ENCODE peak calls at places on chromosomes 2 and 18, in six cellular contexts. One of them, this sample, is unnamed.

GRCh38 chr2:181685150-181685688 is 4.9 kb upstream of the NEUROD1 start:
- DNase-seq in HCT116: no peak
- DNase-seq in PC-3: no peak
- DNase-seq in hepatocyte: peak; percentile 36
- DNase-seq in MM.1S: no peak
- DNase-seq in GM23248: peak; percentile 50
- DNase-seq in this sample: peak; percentile 83

GRCh38 chr2:171181067-171182049 is 20.7 kb upstream of the TLK1 start:
- DNase-seq in GM23248: no peak
- DNase-seq in hepatocyte: no peak
- DNase-seq in PC-3: no peak
- DNase-seq in HCT116: no peak
- DNase-seq in MM.1S: no peak
- DNase-seq in this sample: peak; percentile 40

GRCh38 chr2:212237350-212238095 is 301.1 kb downstream of the ERBB4 start:
- DNase-seq in hepatocyte: peak; percentile 17
- DNase-seq in PC-3: no peak
- DNase-seq in GM23248: no peak
- DNase-seq in HCT116: no peak
- DNase-seq in MM.1S: no peak
- DNase-seq in this sample: peak; percentile 72

GRCh38 chr2:186603208-186603765 is 13.4 kb downstream of the ITGAV start:
- DNase-seq in hepatocyte: no peak
- DNase-seq in MM.1S: no peak
- DNase-seq in HCT116: no peak
- DNase-seq in GM23248: peak; percentile 30
- DNase-seq in PC-3: no peak
- DNase-seq in this sample: no peak

GRCh38 chr2:9668686-9669338 is 38.0 kb upstream of the YWHAQ start:
- DNase-seq in HCT116: no peak
- DNase-seq in MM.1S: no peak
- DNase-seq in hepatocyte: no peak
- DNase-seq in PC-3: no peak
- DNase-seq in GM23248: peak; percentile 36
- DNase-seq in this sample: no peak

GRCh38 chr2:62270728-62271127 is 74.8 kb downstream of the B3GNT2 start:
- DNase-seq in hepatocyte: peak; percentile 55
- DNase-seq in MM.1S: no peak
- DNase-seq in GM23248: no peak
- DNase-seq in HCT116: no peak
- DNase-seq in PC-3: no peak
- DNase-seq in this sample: no peak

GRCh38 chr2:223121317-223121716 is 69.3 kb downstream of the KCNE4 start:
- DNase-seq in MM.1S: no peak
- DNase-seq in PC-3: no peak
- DNase-seq in HCT116: no peak
- DNase-seq in hepatocyte: no peak
- DNase-seq in GM23248: no peak
- DNase-seq in this sample: no peak

GRCh38 chr18:48942554-48943261 is 8.1 kb downstream of the SMAD7 start:
- DNase-seq in MM.1S: peak; percentile 44
- DNase-seq in GM23248: peak; percentile 97
- DNase-seq in PC-3: peak; percentile 83
- DNase-seq in hepatocyte: peak; percentile 86
- DNase-seq in HCT116: peak; percentile 91
- DNase-seq in this sample: no peak

GRCh38 chr2:205692095-205692494 is 9.8 kb downstream of the NRP2 start:
- DNase-seq in GM23248: peak; percentile 47
- DNase-seq in HCT116: no peak
- DNase-seq in MM.1S: no peak
- DNase-seq in PC-3: peak; percentile 17
- DNase-seq in hepatocyte: no peak
- DNase-seq in this sample: no peak

GRCh38 chr18:21099442-21099841 is 12.2 kb downstream of the ROCK1 start:
- DNase-seq in HCT116: no peak
- DNase-seq in GM23248: no peak
- DNase-seq in hepatocyte: no peak
- DNase-seq in MM.1S: no peak
- DNase-seq in PC-3: no peak
- DNase-seq in this sample: no peak

GRCh38 chr18:10353791-10354190 is 100.6 kb upstream of the APCDD1 start:
- DNase-seq in HCT116: no peak
- DNase-seq in PC-3: peak; percentile 13
- DNase-seq in GM23248: peak; percentile 82
- DNase-seq in MM.1S: no peak
- DNase-seq in hepatocyte: peak; percentile 58
- DNase-seq in this sample: no peak

DNA sequence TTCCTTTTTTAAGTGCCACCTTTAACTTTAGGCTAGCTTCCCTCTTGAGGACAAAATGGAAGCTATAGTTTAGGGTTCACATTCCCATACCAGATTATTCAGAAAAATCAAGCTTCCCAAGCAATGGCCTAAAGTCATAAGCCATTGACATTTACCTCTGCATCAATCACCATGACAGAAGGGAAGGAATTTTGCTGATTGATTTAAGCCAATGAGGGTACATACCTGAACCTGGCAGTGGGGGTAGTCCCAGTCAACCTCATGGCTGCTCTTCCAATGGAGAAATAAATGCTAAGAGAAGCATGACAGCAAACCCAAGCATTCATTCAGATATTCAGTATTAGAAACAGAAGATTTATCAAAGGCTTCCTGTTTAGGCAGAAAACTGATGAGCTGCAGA is 128.4 kb upstream of the CREB1 start:
- DNase-seq in PC-3: no peak
- DNase-seq in hepatocyte: no peak
- DNase-seq in MM.1S: no peak
- DNase-seq in GM23248: no peak
- DNase-seq in HCT116: no peak
- DNase-seq in this sample: no peak
- H3K9me2 ChIP-seq in PC-3: no peaks in the 10 kb centered on the region
- H3K9me2 ChIP-seq in hepatocyte: no peaks in the 10 kb centered on the region
- H3K9me2 ChIP-seq in MM.1S: no peaks in the 10 kb centered on the region
- H3K9me2 ChIP-seq in GM23248: no peaks in the 10 kb centered on the region
- H3K9me2 ChIP-seq in HCT116: no peaks in the 10 kb centered on the region
- H3K9me2 ChIP-seq in this sample: peaks cover 23% of the 10 kb centered on the region

GRCh38 chr2:149487189-149487588 is 100.4 kb downstream of the MMADHC start:
- DNase-seq in HCT116: no peak
- DNase-seq in PC-3: peak; percentile 6
- DNase-seq in hepatocyte: no peak
- DNase-seq in MM.1S: no peak
- DNase-seq in GM23248: peak; percentile 10
- DNase-seq in this sample: no peak

GRCh38 chr2:149489452-149489851 is 98.1 kb downstream of the MMADHC start:
- DNase-seq in GM23248: no peak
- DNase-seq in hepatocyte: no peak
- DNase-seq in PC-3: no peak
- DNase-seq in MM.1S: no peak
- DNase-seq in HCT116: no peak
- DNase-seq in this sample: peak; percentile 54

GRCh38 chr2:149483004-149483605 is 104.5 kb downstream of the MMADHC start:
- DNase-seq in MM.1S: no peak
- DNase-seq in PC-3: peak; percentile 21
- DNase-seq in hepatocyte: no peak
- DNase-seq in GM23248: peak; percentile 23
- DNase-seq in HCT116: no peak
- DNase-seq in this sample: no peak

GRCh38 chr2:149488719-149489440 is 98.7 kb downstream of the MMADHC start:
- DNase-seq in GM23248: no peak
- DNase-seq in hepatocyte: no peak
- DNase-seq in PC-3: no peak
- DNase-seq in MM.1S: no peak
- DNase-seq in HCT116: no peak
- DNase-seq in this sample: no peak

DNA sequence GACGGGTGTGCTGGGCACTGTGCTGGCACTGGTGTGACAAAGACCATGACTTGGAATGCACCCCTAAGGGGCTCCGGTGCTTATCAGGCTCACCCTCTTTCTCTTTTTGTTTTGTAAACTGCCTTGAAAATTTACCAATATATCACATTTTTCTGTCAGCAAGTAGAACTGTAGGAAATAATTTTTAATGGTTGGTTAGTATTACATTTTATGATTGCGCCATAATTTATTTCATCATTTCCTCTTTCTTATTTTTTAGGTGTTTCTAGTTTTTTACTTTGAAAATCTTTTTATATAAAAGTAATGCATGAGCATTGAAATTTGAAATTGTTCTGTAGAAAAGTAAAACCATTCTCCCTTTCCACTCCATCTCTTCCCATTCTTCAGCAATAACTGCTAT is 100.9 kb downstream of the MMADHC start:
- DNase-seq in PC-3: no peak
- DNase-seq in GM23248: no peak
- DNase-seq in MM.1S: no peak
- DNase-seq in HCT116: no peak
- DNase-seq in hepatocyte: no peak
- DNase-seq in this sample: no peak
- H3K9me2 ChIP-seq in PC-3: no peaks in the 10 kb centered on the region
- H3K9me2 ChIP-seq in GM23248: no peaks in the 10 kb centered on the region
- H3K9me2 ChIP-seq in MM.1S: no peaks in the 10 kb centered on the region
- H3K9me2 ChIP-seq in HCT116: no peaks in the 10 kb centered on the region
- H3K9me2 ChIP-seq in hepatocyte: no peaks in the 10 kb centered on the region
- H3K9me2 ChIP-seq in this sample: no peaks in the 10 kb centered on the region

GRCh38 chr2:195404650-195405049 is 252.4 kb upstream of the SLC39A10 start:
- DNase-seq in hepatocyte: no peak
- DNase-seq in GM23248: no peak
- DNase-seq in HCT116: no peak
- DNase-seq in PC-3: no peak
- DNase-seq in MM.1S: no peak
- DNase-seq in this sample: peak; percentile 21
- H3K9me2 ChIP-seq in hepatocyte: no peaks in the 10 kb centered on the region
- H3K9me2 ChIP-seq in GM23248: no peaks in the 10 kb centered on the region
- H3K9me2 ChIP-seq in HCT116: no peaks in the 10 kb centered on the region
- H3K9me2 ChIP-seq in PC-3: no peaks in the 10 kb centered on the region
- H3K9me2 ChIP-seq in MM.1S: no peaks in the 10 kb centered on the region
- H3K9me2 ChIP-seq in this sample: no peaks in the 10 kb centered on the region

GRCh38 chr2:110871637-110872036 is 139.3 kb downstream of the ACOXL start:
- DNase-seq in HCT116: no peak
- DNase-seq in GM23248: no peak
- DNase-seq in MM.1S: no peak
- DNase-seq in PC-3: no peak
- DNase-seq in hepatocyte: no peak
- DNase-seq in this sample: no peak

GRCh38 chr2:110872521-110872920 is 140.1 kb downstream of the ACOXL start:
- DNase-seq in MM.1S: peak; percentile 24
- DNase-seq in hepatocyte: no peak
- DNase-seq in HCT116: no peak
- DNase-seq in GM23248: no peak
- DNase-seq in PC-3: no peak
- DNase-seq in this sample: no peak

GRCh38 chr2:110868971-110869370 is 136.6 kb downstream of the ACOXL start:
- DNase-seq in hepatocyte: no peak
- DNase-seq in PC-3: peak; percentile 27
- DNase-seq in HCT116: no peak
- DNase-seq in GM23248: no peak
- DNase-seq in MM.1S: no peak
- DNase-seq in this sample: no peak

GRCh38 chr2:110869472-110870446 is 137.4 kb downstream of the ACOXL start:
- DNase-seq in GM23248: peak; percentile 12
- DNase-seq in PC-3: peak; percentile 90
- DNase-seq in hepatocyte: no peak
- DNase-seq in HCT116: peak; percentile 27
- DNase-seq in MM.1S: no peak
- DNase-seq in this sample: no peak

GRCh38 chr2:110870545-110870944 is 138.2 kb downstream of the ACOXL start:
- DNase-seq in GM23248: no peak
- DNase-seq in HCT116: no peak
- DNase-seq in MM.1S: no peak
- DNase-seq in PC-3: no peak
- DNase-seq in hepatocyte: no peak
- DNase-seq in this sample: no peak
- H3K9me2 ChIP-seq in GM23248: no peaks in the 10 kb centered on the region
- H3K9me2 ChIP-seq in HCT116: no peaks in the 10 kb centered on the region
- H3K9me2 ChIP-seq in MM.1S: no peaks in the 10 kb centered on the region
- H3K9me2 ChIP-seq in PC-3: no peaks in the 10 kb centered on the region
- H3K9me2 ChIP-seq in hepatocyte: no peaks in the 10 kb centered on the region
- H3K9me2 ChIP-seq in this sample: no peaks in the 10 kb centered on the region

DNA sequence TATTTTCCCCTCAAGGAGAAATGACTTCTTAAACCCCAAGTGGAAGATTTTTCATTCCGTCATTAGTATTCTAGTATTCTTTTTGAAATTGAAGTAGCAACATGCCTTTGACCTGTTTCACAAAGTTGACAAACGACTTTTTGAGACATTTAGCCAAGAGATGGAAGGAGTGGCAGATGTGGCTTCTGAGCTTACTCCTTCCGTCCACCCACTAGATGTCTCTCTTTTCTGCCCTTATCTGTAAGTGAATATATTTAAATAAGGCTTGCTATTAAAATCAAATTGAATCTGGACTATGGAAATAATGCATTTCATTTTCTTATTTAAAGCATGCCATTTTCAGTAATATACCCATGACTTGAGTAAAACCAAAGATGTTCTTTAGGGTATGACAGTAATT is 74.1 kb downstream of the ACTR3 start:
- DNase-seq in HCT116: no peak
- DNase-seq in PC-3: peak; percentile 12
- DNase-seq in hepatocyte: no peak
- DNase-seq in MM.1S: no peak
- DNase-seq in GM23248: no peak
- DNase-seq in this sample: no peak
- H3K9me2 ChIP-seq in HCT116: no peaks in the 10 kb centered on the region
- H3K9me2 ChIP-seq in PC-3: no peaks in the 10 kb centered on the region
- H3K9me2 ChIP-seq in hepatocyte: no peaks in the 10 kb centered on the region
- H3K9me2 ChIP-seq in MM.1S: no peaks in the 10 kb centered on the region
- H3K9me2 ChIP-seq in GM23248: no peaks in the 10 kb centered on the region
- H3K9me2 ChIP-seq in this sample: no peaks in the 10 kb centered on the region

DNA sequence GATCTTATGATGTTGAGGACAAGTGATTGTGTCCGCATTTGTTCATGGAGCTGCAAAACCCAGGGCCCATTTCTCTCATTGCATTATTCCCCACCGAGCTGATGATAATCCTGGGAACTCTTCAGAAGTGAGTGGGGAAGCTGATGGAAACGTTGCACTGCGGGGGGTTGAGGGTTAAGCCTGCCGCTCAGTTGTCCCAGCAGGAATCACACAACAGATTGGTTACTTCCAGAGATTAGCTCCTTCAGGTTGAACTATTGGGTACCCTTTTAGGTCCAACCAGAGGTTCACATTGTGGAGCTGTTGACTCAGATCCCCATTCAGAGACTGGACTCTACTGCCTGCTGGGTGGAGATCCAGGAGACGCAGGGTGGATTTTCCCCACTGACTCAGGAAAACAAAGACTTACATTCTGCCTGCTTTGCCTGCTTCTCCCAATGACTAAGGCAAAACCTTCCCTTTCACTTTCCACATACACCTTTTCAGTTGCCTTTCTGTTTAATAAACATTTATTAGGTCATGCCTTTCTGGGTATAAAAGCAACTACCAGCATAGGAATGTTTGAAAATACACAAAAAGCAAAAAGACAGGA is 286.4 kb downstream of the TXNL1 start:
- DNase-seq in HCT116: no peak
- DNase-seq in MM.1S: no peak
- DNase-seq in hepatocyte: no peak
- DNase-seq in PC-3: no peak
- DNase-seq in GM23248: peak; percentile 4
- DNase-seq in this sample: peak; percentile 9
- H3K9me2 ChIP-seq in HCT116: no peaks in the 10 kb centered on the region
- H3K9me2 ChIP-seq in MM.1S: no peaks in the 10 kb centered on the region
- H3K9me2 ChIP-seq in hepatocyte: no peaks in the 10 kb centered on the region
- H3K9me2 ChIP-seq in PC-3: no peaks in the 10 kb centered on the region
- H3K9me2 ChIP-seq in GM23248: no peaks in the 10 kb centered on the region
- H3K9me2 ChIP-seq in this sample: peaks cover 6% of the 10 kb centered on the region